ENCODE peak calls at places on chromosomes 2 and 18, in six cellular contexts. K is stimulated activated CD8-positive, alpha-beta memory T cell treated with anti-CD3 and anti-CD28 coated beads, Interleukin-2, amount 100 ng/mL, for 48 hours; M is H54; E is T-helper 9 cell; R is right cardiac atrium; J is fibroblast of lung. T is an unnamed sample.
A peak's percentile ranks its signal among the peaks of the same experiment; 100 is the strongest.

GRCh38 chr2:217793566-217794132 is 209.1 kb downstream of the TNS1 start:
- DNase-seq in E (no peak), K (no peak), J (no peak), M (no peak), R (no peak), T (no peak)

GRCh38 chr18:78688249-78688648 is 291.4 kb upstream of the SALL3 start:
- DNase-seq in E (no peak), R (no peak), M (no peak), K (no peak), J (no peak), T (no peak)

GRCh38 chr2:60058781-60059180 is 494.7 kb downstream of the BCL11A start:
- DNase-seq in R (no peak), E (no peak), K (no peak), M (no peak), J (no peak), T (no peak)

GRCh38 chr2:36597532-36598377 is at the start of gene FEZ2:
- DNase-seq in E (peak; percentile 42), M (peak; percentile 85), K (peak; percentile 69), R (peak; percentile 92), J (peak; percentile 74), T (peak; percentile 28)

GRCh38 chr2:209629622-209630021 is 142.0 kb upstream of the UNC80 start:
- DNase-seq in E (no peak), R (no peak), M (no peak), J (peak; percentile 51), K (no peak), T (no peak)

GRCh38 chr18:2222270-2223185 is 348.8 kb downstream of the METTL4 start:
- DNase-seq in K (no peak), J (no peak), R (no peak), E (no peak), M (no peak), T (no peak)

GRCh38 chr2:134412639-134412999 is 158.7 kb downstream of the MGAT5 start:
- DNase-seq in J (no peak), E (no peak), M (no peak), R (no peak), K (no peak), T (no peak)

GRCh38 chr2:1874101-1874865 is 130.0 kb upstream of the PXDN start:
- DNase-seq in R (no peak), E (no peak), J (no peak), M (no peak), K (no peak), T (no peak)

GRCh38 chr2:53442783-53443182 is 324.8 kb upstream of the CHAC2 start:
- DNase-seq in R (no peak), E (no peak), J (no peak), K (no peak), M (no peak), T (no peak)

GRCh38 chr2:104028066-104028465 is 825.8 kb upstream of the POU3F3 start:
- DNase-seq in J (no peak), K (no peak), R (no peak), M (no peak), E (no peak), T (no peak)

GRCh38 chr2:240269380-240269779 is 128.9 kb upstream of the OTOS start:
- DNase-seq in R (no peak), J (no peak), K (no peak), E (no peak), M (no peak), T (no peak)

GRCh38 chr2:236752111-236752510 is 182.5 kb downstream of the ACKR3 start:
- DNase-seq in E (no peak), K (no peak), R (no peak), J (no peak), M (no peak), T (no peak)

GRCh38 chr2:100606332-100606731 is 43.5 kb downstream of the PDCL3 start:
- DNase-seq in K (no peak), J (no peak), R (no peak), M (no peak), E (no peak), T (no peak)

GRCh38 chr18:50161806-50162205 is 33.1 kb downstream of the MYO5B start:
- DNase-seq in J (no peak), M (no peak), E (no peak), K (no peak), R (no peak), T (no peak)

GRCh38 chr18:3804336-3804735 is 354.4 kb downstream of the TGIF1 start:
- DNase-seq in R (no peak), J (no peak), K (no peak), E (no peak), M (no peak), T (no peak)

GRCh38 chr2:9165625-9166024 is 41.0 kb upstream of the ASAP2 start:
- DNase-seq in M (peak; percentile 66), R (peak; percentile 76), J (peak; percentile 34), E (no peak), K (no peak), T (no peak)

GRCh38 chr18:58311390-58311789 is 267.4 kb downstream of the NEDD4L start:
- DNase-seq in K (no peak), M (no peak), J (no peak), E (no peak), R (no peak), T (no peak)

GRCh38 chr2:228987441-228988155 is 283.5 kb downstream of the PID1 start:
- DNase-seq in M (no peak), J (no peak), E (no peak), K (no peak), R (no peak), T (no peak)

GRCh38 chr2:48195168-48195567 is 288.9 kb upstream of the FBXO11 start:
- DNase-seq in K (no peak), M (no peak), R (no peak), E (no peak), J (no peak), T (no peak)

GRCh38 chr2:43887176-43887575 is 48.4 kb downstream of the ABCG8 start:
- DNase-seq in K (no peak), E (no peak), M (no peak), R (no peak), J (no peak), T (no peak)

GRCh38 chr2:53785378-53785777 is 1.4 kb downstream of the ASB3 start:
- DNase-seq in J (no peak), E (no peak), M (no peak), R (no peak), K (no peak), T (no peak)

GRCh38 chr2:181573140-181573736 is 83.7 kb downstream of the CERKL start:
- DNase-seq in K (no peak), R (no peak), E (no peak), J (peak; percentile 63), M (no peak), T (no peak)

GRCh38 chr2:30708491-30709290 is 98.6 kb downstream of the CAPN13 start:
- DNase-seq in E (no peak), R (no peak), M (no peak), J (peak; percentile 64), K (no peak), T (no peak)

T was measured in GOT3.